ENCODE peak calls at places on chromosomes 5 and 9, in five cellular contexts. I, V, G, L and X are unnamed samples.

GRCh38 chr9:88816141-88816540 is 175.1 kb upstream of the S1PR3 start:
- DNase-seq in V (no peak), I (no peak), G (no peak), L (no peak), X (no peak)

GRCh38 chr5:537098-537497 is 12.8 kb upstream of the SLC9A3 start:
- DNase-seq in I (no peak), L (no peak), V (no peak), G (no peak), X (no peak)

GRCh38 chr9:24071736-24072135 is 245.7 kb upstream of the ELAVL2 start:
- DNase-seq in V (no peak), L (no peak), G (no peak), I (no peak), X (no peak)

GRCh38 chr9:71703172-71703872 is 65.0 kb downstream of the CEMIP2 start:
- DNase-seq in I (no peak), V (no peak), L (no peak), G (no peak), X (no peak)

GRCh38 chr5:40914835-40915234 is 5.5 kb downstream of the C7 start:
- DNase-seq in V (no peak), I (no peak), L (no peak), G (no peak), X (no peak)

GRCh38 chr9:126375386-126375785 is 48.8 kb downstream of the MVB12B start:
- DNase-seq in V (no peak), I (no peak), G (no peak), L (no peak), X (no peak)

GRCh38 chr9:133703571-133704399 is 34.4 kb downstream of the SARDH start:
- DNase-seq in G (no peak), I (no peak), V (peak; percentile 69), L (no peak), X (no peak)

GRCh38 chr9:130215341-130216119 is 43.3 kb downstream of the NCS1 start:
- DNase-seq in G (no peak), V (no peak), L (no peak), I (no peak), X (no peak)